ENCODE peak calls at places on chromosomes 1 and 21, in four cellular contexts. C is RWPE2; J is stimulated activated naive CD8-positive, alpha-beta T cell treated with anti-CD3 and anti-CD28 coated beads, Interleukin-15, amount 100 ng/mL, for 72 hours; E is left cardiac atrium. N is an unnamed sample.

GRCh38 chr1:22131875-22132486 is 10.9 kb downstream of the WNT4 start:
- ATAC-seq in C (peak; percentile 57), J (peak; percentile 76), E (peak; percentile 31), N (peak; percentile 16)

GRCh38 chr1:205543351-205544305 is 39.2 kb downstream of the CDK18 start:
- ATAC-seq in C (peak; percentile 77), J (peak; percentile 86), E (peak; percentile 85), N (peak; percentile 91)

GRCh38 chr1:203480525-203481084 is 5.0 kb downstream of the PRELP start:
- ATAC-seq in C (peak; percentile 95), J (no peak), E (peak; percentile 55), N (peak; percentile 94)

GRCh38 chr21:38219049-38219628 is 37.7 kb upstream of the KCNJ15 start:
- ATAC-seq in C (peak; percentile 76), J (peak; percentile 49), E (peak; percentile 88), N (peak; percentile 77)

GRCh38 chr1:40818264-40818961 is 34.8 kb downstream of the KCNQ4 start:
- ATAC-seq in C (peak; percentile 87), J (peak; percentile 96), E (peak; percentile 89), N (peak; percentile 90)

GRCh38 chr1:34825455-34826081 is 32.8 kb downstream of the GJA4 start:
- ATAC-seq in C (peak; percentile 10), J (no peak), E (peak; percentile 74), N (no peak)

GRCh38 chr1:59243544-59243943 is 53.4 kb upstream of the FGGY start:
- ATAC-seq in C (no peak), J (no peak), E (no peak), N (no peak)

GRCh38 chr1:166457700-166458099 is 290.9 kb upstream of the FAM78B start:
- ATAC-seq in C (no peak), J (no peak), E (no peak), N (no peak)

GRCh38 chr1:3693321-3693720 is 41.0 kb downstream of the TP73 start:
- ATAC-seq in C (no peak), J (no peak), E (no peak), N (no peak)

GRCh38 chr1:51867479-51868232 is 10.9 kb downstream of the NRDC start:
- ATAC-seq in C (no peak), J (peak; percentile 45), E (no peak), N (no peak)

GRCh38 chr21:37450385-37451044 is 83.9 kb downstream of the DYRK1A start:
- ATAC-seq in C (peak; percentile 88), J (peak; percentile 74), E (no peak), N (peak; percentile 77)

GRCh38 chr1:193513032-193513431 is 326.6 kb upstream of the B3GALT2 start:
- ATAC-seq in C (no peak), J (no peak), E (no peak), N (no peak)

GRCh38 chr1:113677250-113678158 is 81.8 kb downstream of the PHTF1 start:
- ATAC-seq in C (peak; percentile 45), J (peak; percentile 53), E (no peak), N (no peak)

GRCh38 chr1:32972814-32973428 is 8.3 kb upstream of the RNF19B start:
- ATAC-seq in C (peak; percentile 69), J (peak; percentile 61), E (peak; percentile 90), N (peak; percentile 60)

GRCh38 chr1:214174508-214175199 is 106.3 kb upstream of the SMYD2 start:
- ATAC-seq in C (no peak), J (no peak), E (no peak), N (no peak)

GRCh38 chr1:15337656-15338402 is 71.9 kb upstream of the EFHD2 start:
- ATAC-seq in C (peak; percentile 83), J (no peak), E (peak; percentile 81), N (peak; percentile 74)

GRCh38 chr1:109883248-109883955 is 27.2 kb upstream of the CSF1 start:
- ATAC-seq in C (no peak), J (no peak), E (peak; percentile 89), N (no peak)

GRCh38 chr21:43343095-43343991 is 83.6 kb downstream of the SIK1 start:
- ATAC-seq in C (peak; percentile 29), J (no peak), E (no peak), N (peak; percentile 64)